ENCODE peak calls at places on chromosomes 5 and 9, in five cellular contexts. I is HepG2, W is GM12878, S is HCT116, M is K562. P is an unnamed sample.
A peak's percentile ranks its signal among the peaks of the same experiment; 100 is the strongest.

GRCh38 chr9:69104830-69105527 is 69.1 kb upstream of the TJP2 start:
- DNase-seq in I (peak; percentile 86), W (no peak), S (peak; percentile 42), M (no peak), P (peak; percentile 80)

GRCh38 chr5:41869150-41869738 is 981 bp downstream of the OXCT1 start:
- DNase-seq in I (no peak), W (no peak), S (no peak), M (peak; percentile 28), P (peak; percentile 61)

GRCh38 chr9:92723299-92723625 is 41.4 kb downstream of the BICD2 start:
- DNase-seq in I (no peak), W (no peak), S (no peak), M (no peak), P (no peak)

GRCh38 chr5:5751987-5752386 is 329.5 kb downstream of the ICE1 start:
- DNase-seq in I (no peak), W (peak; percentile 28), S (no peak), M (no peak), P (no peak)

GRCh38 chr5:68093455-68094159 is 121.9 kb upstream of the PIK3R1 start:
- DNase-seq in I (no peak), W (no peak), S (no peak), M (no peak), P (no peak)

GRCh38 chr5:17221843-17222614 is 4.6 kb downstream of the BASP1 start:
- DNase-seq in I (no peak), W (no peak), S (no peak), M (no peak), P (no peak)

GRCh38 chr5:103122242-103122641 is 2.1 kb downstream of the PPIP5K2 start:
- DNase-seq in I (no peak), W (no peak), S (no peak), M (no peak), P (no peak)

GRCh38 chr5:23208959-23209431 is 298.4 kb upstream of the PRDM9 start:
- DNase-seq in I (peak; percentile 39), W (peak; percentile 9), S (no peak), M (peak; percentile 26), P (peak; percentile 93)

GRCh38 chr5:13601152-13601551 is 343.3 kb downstream of the DNAH5 start:
- DNase-seq in I (no peak), W (no peak), S (no peak), M (no peak), P (no peak)

GRCh38 chr9:22307013-22307711 is 139.5 kb upstream of the DMRTA1 start:
- DNase-seq in I (peak; percentile 43), W (no peak), S (peak; percentile 54), M (no peak), P (peak; percentile 84)

GRCh38 chr5:96661101-96661840 is 905 bp upstream of the CAST start:
- DNase-seq in I (no peak), W (peak; percentile 26), S (no peak), M (no peak), P (peak; percentile 32)

GRCh38 chr9:119974026-119974425 is 604.8 kb upstream of the BRINP1 start:
- DNase-seq in I (peak; percentile 37), W (no peak), S (no peak), M (no peak), P (no peak)

GRCh38 chr5:81850932-81851331 is 100.0 kb upstream of the SSBP2 start:
- DNase-seq in I (no peak), W (no peak), S (no peak), M (no peak), P (no peak)

GRCh38 chr5:172417130-172417802 is 37.1 kb downstream of the SH3PXD2B start:
- DNase-seq in I (no peak), W (no peak), S (no peak), M (peak; percentile 25), P (no peak)

GRCh38 chr5:16179936-16180788 is 571 bp upstream of the MARCHF11 start:
- DNase-seq in I (no peak), W (no peak), S (no peak), M (no peak), P (peak; percentile 61)

GRCh38 chr9:129336601-129337286 is 158.7 kb upstream of the IER5L start:
- DNase-seq in I (no peak), W (no peak), S (no peak), M (peak; percentile 52), P (peak; percentile 89)

GRCh38 chr5:55230086-55230629 is 3.0 kb upstream of the MCIDAS start:
- DNase-seq in I (no peak), W (no peak), S (no peak), M (no peak), P (no peak)

GRCh38 chr5:55554879-55555278 is 20.1 kb upstream of the PLPP1 start:
- DNase-seq in I (no peak), W (no peak), S (no peak), M (no peak), P (no peak)

GRCh38 chr5:56464935-56465756 is 232.0 kb upstream of the ANKRD55 start:
- DNase-seq in I (peak; percentile 92), W (no peak), S (no peak), M (no peak), P (no peak)

GRCh38 chr5:1747079-1747802 is 52.4 kb downstream of the MRPL36 start:
- DNase-seq in I (no peak), W (no peak), S (no peak), M (no peak), P (no peak)

GRCh38 chr9:114033397-114034103 is 44.5 kb downstream of the AMBP start:
- DNase-seq in I (peak; percentile 13), W (no peak), S (no peak), M (peak; percentile 50), P (peak; percentile 71)

GRCh38 chr9:35731415-35732184 is 395 bp downstream of the TLN1 start:
- DNase-seq in I (peak; percentile 53), W (no peak), S (no peak), M (peak; percentile 80), P (peak; percentile 58)

GRCh38 chr5:6251579-6252102 is 126.7 kb downstream of the MED10 start:
- DNase-seq in I (no peak), W (no peak), S (no peak), M (no peak), P (peak; percentile 2)

GRCh38 chr5:132471944-132472343 is 18.6 kb downstream of the IRF1 start:
- DNase-seq in I (no peak), W (no peak), S (no peak), M (no peak), P (no peak)

GRCh38 chr9:89674667-89675402 is 70.0 kb downstream of the GADD45G start:
- DNase-seq in I (no peak), W (no peak), S (no peak), M (no peak), P (peak; percentile 70)

GRCh38 chr9:108708448-108708847 is 147.3 kb downstream of the ACTL7B start:
- DNase-seq in I (no peak), W (no peak), S (no peak), M (no peak), P (no peak)

GRCh38 chr9:84385357-84386040 is 44.9 kb upstream of the SLC28A3 start:
- DNase-seq in I (no peak), W (no peak), S (no peak), M (no peak), P (no peak)

GRCh38 chr5:96893342-96893741 is 17.0 kb downstream of the ERAP2 start:
- DNase-seq in I (no peak), W (no peak), S (no peak), M (no peak), P (no peak)

GRCh38 chr9:4306066-4306787 is 6.4 kb upstream of the GLIS3 start:
- DNase-seq in I (peak; percentile 71), W (no peak), S (no peak), M (no peak), P (no peak)

GRCh38 chr5:1205255-1206180 is 4.1 kb downstream of the SLC6A19 start:
- DNase-seq in I (no peak), W (no peak), S (no peak), M (no peak), P (no peak)

GRCh38 chr5:164335837-164336236 is 830.4 kb downstream of the MAT2B start:
- DNase-seq in I (no peak), W (no peak), S (no peak), M (peak; percentile 18), P (no peak)

GRCh38 chr5:137580030-137580429 is 80.9 kb upstream of the SPOCK1 start:
- DNase-seq in I (no peak), W (no peak), S (no peak), M (no peak), P (peak; percentile 44)
- TF ChIP-seq EZH2 in I (no peak), W (no peak), S (no peak), M (no peak), P (no peak)

DNA sequence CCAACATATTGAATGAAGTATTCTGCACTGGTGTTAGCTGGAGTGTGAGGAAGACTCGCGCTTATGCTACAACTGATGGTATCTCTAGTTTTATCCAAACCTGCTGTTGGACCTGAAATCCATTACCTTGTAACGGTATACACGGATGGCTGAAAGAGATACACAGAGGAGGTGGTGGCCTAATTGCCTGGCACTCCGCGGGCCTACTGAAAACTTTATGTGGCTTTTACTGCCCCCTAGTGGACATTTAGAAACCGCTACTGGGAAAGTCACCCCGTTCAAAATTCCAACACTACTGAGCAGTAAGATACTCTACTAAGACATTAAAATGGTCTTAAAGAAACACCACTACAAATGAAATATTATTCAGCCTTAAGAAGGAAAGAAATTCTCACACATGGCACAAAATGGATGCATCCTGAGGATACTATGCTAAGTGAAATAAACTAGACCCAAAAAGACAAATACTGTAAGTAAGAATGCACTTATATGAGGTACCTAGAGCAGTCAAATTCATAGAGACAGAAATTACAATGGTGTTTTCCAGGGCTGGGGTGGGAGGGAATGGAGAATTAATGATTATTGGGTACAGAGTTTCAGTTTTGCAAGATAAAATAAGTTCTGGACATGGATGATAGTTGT is 100.4 kb downstream of the TTLL11 start:
- DNase-seq in I (peak; percentile 65), W (no peak), S (peak; percentile 69), M (peak; percentile 74), P (peak; percentile 96)
- TF ChIP-seq REST in I (no peak), W (no peak), S (no peak), M (no peak), P (no peak)

DNA sequence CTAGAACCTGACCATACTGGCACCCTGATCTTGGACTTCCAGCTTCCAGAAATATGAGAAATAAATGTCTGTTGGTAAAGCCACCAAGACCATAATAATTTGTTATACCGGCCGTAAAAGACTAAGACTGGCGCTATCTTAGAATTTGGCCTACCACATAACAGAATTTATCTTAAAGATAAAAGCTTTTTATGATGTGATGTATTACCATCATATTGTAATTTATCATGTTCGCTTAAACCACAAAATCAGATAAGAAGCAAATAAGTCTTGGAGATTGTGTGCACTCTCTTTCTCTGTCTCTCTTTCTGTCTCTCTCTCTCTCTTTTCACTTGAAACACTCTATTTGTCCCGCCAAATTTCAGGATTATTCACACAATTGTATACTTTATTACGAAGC is 35.6 kb downstream of the FST start:
- DNase-seq in I (no peak), W (no peak), S (no peak), M (no peak), P (no peak)
- TF ChIP-seq EZH2 in I (no peak), W (no peak), S (no peak), M (no peak), P (no peak)

GRCh38 chr9:91065231-91066041 is 263.8 kb downstream of the SYK start:
- DNase-seq in I (peak; percentile 26), W (no peak), S (no peak), M (no peak), P (no peak)

GRCh38 chr9:91059713-91060112 is 258.1 kb downstream of the SYK start:
- DNase-seq in I (no peak), W (no peak), S (no peak), M (no peak), P (no peak)

GRCh38 chr9:91060520-91061343 is 259.1 kb downstream of the SYK start:
- DNase-seq in I (peak; percentile 94), W (no peak), S (no peak), M (no peak), P (no peak)

GRCh38 chr9:91063471-91063870 is 261.9 kb downstream of the SYK start:
- DNase-seq in I (no peak), W (no peak), S (no peak), M (no peak), P (no peak)

GRCh38 chr9:91062281-91062680 is 260.7 kb downstream of the SYK start:
- DNase-seq in I (no peak), W (no peak), S (no peak), M (no peak), P (no peak)
- TF ChIP-seq REST in I (no peak), W (no peak), S (no peak), M (no peak), P (no peak)